ENCODE peak calls at places on chromosomes 5 and 9, in eight cellular contexts. W is prostate gland; N is CD8-positive, alpha-beta T cell; O is esophagus squamous epithelium; M is PC-9; I is tibial artery; X is cardiac muscle cell; C is heart right ventricle. V is an unnamed sample. For H3K4me1, the result is how much of the 10 kb centered on the place peaks cover.

GRCh38 chr5:127229185-127229889 is 61.3 kb upstream of the MEGF10 start:
- DNase-seq in W (peak), N (peak), O (no peak), M (peak), I (peak), X (peak), C (peak), V (peak)

GRCh38 chr5:180401236-180401907 is 48.2 kb upstream of the GFPT2 start:
- DNase-seq in W (no peak), N (no peak), O (no peak), M (no peak), I (peak), X (no peak), C (no peak), V (no peak)

GRCh38 chr9:127104465-127105311 is 17.7 kb downstream of the ANGPTL2 start:
- DNase-seq in W (no peak), N (no peak), O (no peak), M (no peak), I (no peak), X (peak), C (no peak), V (no peak)

GRCh38 chr5:122665087-122665486 is 109.8 kb upstream of the SNX2 start:
- DNase-seq in W (no peak), N (no peak), O (no peak), M (no peak), I (no peak), X (no peak), C (no peak), V (no peak)

GRCh38 chr9:87212563-87213154 is 265.4 kb upstream of the GAS1 start:
- DNase-seq in W (peak), N (no peak), O (no peak), M (peak), I (no peak), X (no peak), C (no peak), V (no peak)

GRCh38 chr9:107894572-107895261 is 405.1 kb upstream of the KLF4 start:
- DNase-seq in W (no peak), N (no peak), O (no peak), M (no peak), I (no peak), X (no peak), C (no peak), V (no peak)

GRCh38 chr9:114030364-114030763 is 47.7 kb downstream of the AMBP start:
- DNase-seq in W (peak), N (no peak), O (no peak), M (no peak), I (peak), X (no peak), C (no peak), V (no peak)

GRCh38 chr9:109826554-109826953 is 46.6 kb downstream of the PALM2AKAP2 start:
- DNase-seq in W (no peak), N (no peak), O (no peak), M (no peak), I (no peak), X (no peak), C (no peak), V (no peak)

GRCh38 chr9:90141723-90142122 is 500.9 kb downstream of the DIRAS2 start:
- DNase-seq in W (no peak), N (no peak), O (no peak), M (no peak), I (no peak), X (peak), C (no peak), V (no peak)

GRCh38 chr9:134629061-134629585 is 12.5 kb upstream of the COL5A1 start:
- DNase-seq in W (no peak), N (no peak), O (no peak), M (no peak), I (peak), X (no peak), C (no peak), V (no peak)

GRCh38 chr5:54944364-54944763 is 41.0 kb downstream of the ESM1 start:
- DNase-seq in W (peak), N (peak), O (no peak), M (no peak), I (no peak), X (peak), C (no peak), V (peak)

GRCh38 chr9:35726876-35727438 is 5.0 kb downstream of the TLN1 start:
- DNase-seq in W (no peak), N (peak), O (no peak), M (no peak), I (peak), X (peak), C (peak), V (no peak)

GRCh38 chr5:111099058-111099778 is 7.1 kb downstream of the WDR36 start:
- DNase-seq in W (no peak), N (no peak), O (no peak), M (no peak), I (no peak), X (no peak), C (no peak), V (no peak)

DNA sequence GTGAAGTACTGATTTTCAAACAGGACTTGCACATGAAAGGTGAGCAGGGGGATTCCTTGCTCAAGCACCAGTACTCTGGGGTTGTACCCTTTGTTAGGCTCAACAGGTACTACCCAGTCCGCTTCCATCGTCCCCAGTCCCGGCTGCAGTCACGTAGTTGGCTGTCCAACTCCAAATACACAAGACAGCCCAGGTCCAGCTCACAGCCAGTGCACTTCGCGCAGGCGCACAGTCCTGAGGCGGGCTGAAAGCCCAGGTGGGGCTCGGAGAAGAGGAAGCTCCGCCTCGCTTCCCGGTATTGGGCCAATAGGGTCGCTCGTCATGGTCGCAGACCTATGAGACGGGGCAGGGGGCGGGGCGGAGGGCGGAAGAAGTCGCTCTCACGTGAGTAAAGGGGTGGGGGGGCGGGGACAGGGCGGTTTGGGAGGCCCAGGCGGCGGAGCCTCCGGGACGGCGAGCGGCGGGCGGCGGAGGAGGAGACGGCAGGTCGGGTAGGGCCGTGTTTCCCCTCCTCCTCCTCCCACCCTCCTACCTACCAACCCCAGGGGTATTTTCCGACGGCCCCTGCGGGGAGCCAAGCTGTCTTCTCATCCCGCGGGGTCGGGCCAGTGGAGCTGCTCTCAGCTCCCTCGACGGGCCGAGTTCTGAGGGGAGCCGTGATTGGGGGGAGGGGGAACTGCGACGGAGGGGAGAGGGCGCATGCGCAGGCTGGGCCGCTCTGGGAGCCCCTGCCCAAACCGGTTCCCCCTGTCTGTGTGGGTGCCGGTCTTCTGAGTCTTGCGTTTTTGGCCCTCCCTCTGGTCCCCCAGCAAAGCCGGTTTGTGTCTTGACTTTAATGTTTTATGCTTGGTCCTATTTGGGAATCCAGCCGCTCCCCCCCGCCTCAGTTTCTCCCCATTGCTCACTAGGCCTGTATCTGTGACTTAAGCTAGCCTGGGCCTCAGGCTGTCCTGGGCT is at the start of gene RABGAP1:
- DNase-seq in W (peak), N (peak), O (peak), M (peak), I (peak), X (peak), C (peak), V (peak)
- H3K4me1 ChIP-seq in W (under half), N (under half), O (under half), M (under half), I (under half), X (under half), C (under half), V (under half)

GRCh38 chr9:83061036-83061435 is 1.9 kb downstream of the RASEF start:
- DNase-seq in W (no peak), N (no peak), O (no peak), M (peak), I (no peak), X (no peak), C (no peak), V (no peak)

GRCh38 chr9:83059417-83059816 is 3.5 kb downstream of the RASEF start:
- DNase-seq in W (no peak), N (no peak), O (no peak), M (no peak), I (no peak), X (no peak), C (no peak), V (no peak)

GRCh38 chr9:83060557-83060956 is 2.4 kb downstream of the RASEF start:
- DNase-seq in W (no peak), N (no peak), O (no peak), M (peak), I (no peak), X (no peak), C (no peak), V (no peak)

GRCh38 chr9:83056911-83057310 is 6.0 kb downstream of the RASEF start:
- DNase-seq in W (no peak), N (no peak), O (no peak), M (no peak), I (no peak), X (no peak), C (no peak), V (no peak)

GRCh38 chr9:83056180-83056579 is 6.8 kb downstream of the RASEF start:
- DNase-seq in W (peak), N (no peak), O (no peak), M (no peak), I (no peak), X (no peak), C (no peak), V (no peak)
- H3K27ac ChIP-seq in W (peak), N (no peak), O (no peak), M (no peak), I (no peak), X (no peak), C (no peak), V (no peak)

GRCh38 chr5:173743641-173744343 is 127.3 kb upstream of the BOD1 start:
- DNase-seq in W (no peak), N (no peak), O (no peak), M (no peak), I (no peak), X (no peak), C (no peak), V (no peak)

GRCh38 chr5:173746050-173746449 is 129.6 kb upstream of the BOD1 start:
- DNase-seq in W (no peak), N (no peak), O (no peak), M (peak), I (no peak), X (no peak), C (no peak), V (no peak)

GRCh38 chr5:173744527-173744926 is 128.1 kb upstream of the BOD1 start:
- DNase-seq in W (no peak), N (no peak), O (no peak), M (no peak), I (no peak), X (no peak), C (no peak), V (no peak)

GRCh38 chr5:173745123-173745522 is 128.7 kb upstream of the BOD1 start:
- DNase-seq in W (no peak), N (no peak), O (no peak), M (peak), I (no peak), X (no peak), C (no peak), V (no peak)

GRCh38 chr5:173745561-173745960 is 129.1 kb upstream of the BOD1 start:
- DNase-seq in W (no peak), N (no peak), O (no peak), M (peak), I (no peak), X (no peak), C (no peak), V (no peak)
- H3K4me1 ChIP-seq in W (under half), N (under half), O (under half), M (under half), I (under half), X (under half), C (under half), V (under half)

DNA sequence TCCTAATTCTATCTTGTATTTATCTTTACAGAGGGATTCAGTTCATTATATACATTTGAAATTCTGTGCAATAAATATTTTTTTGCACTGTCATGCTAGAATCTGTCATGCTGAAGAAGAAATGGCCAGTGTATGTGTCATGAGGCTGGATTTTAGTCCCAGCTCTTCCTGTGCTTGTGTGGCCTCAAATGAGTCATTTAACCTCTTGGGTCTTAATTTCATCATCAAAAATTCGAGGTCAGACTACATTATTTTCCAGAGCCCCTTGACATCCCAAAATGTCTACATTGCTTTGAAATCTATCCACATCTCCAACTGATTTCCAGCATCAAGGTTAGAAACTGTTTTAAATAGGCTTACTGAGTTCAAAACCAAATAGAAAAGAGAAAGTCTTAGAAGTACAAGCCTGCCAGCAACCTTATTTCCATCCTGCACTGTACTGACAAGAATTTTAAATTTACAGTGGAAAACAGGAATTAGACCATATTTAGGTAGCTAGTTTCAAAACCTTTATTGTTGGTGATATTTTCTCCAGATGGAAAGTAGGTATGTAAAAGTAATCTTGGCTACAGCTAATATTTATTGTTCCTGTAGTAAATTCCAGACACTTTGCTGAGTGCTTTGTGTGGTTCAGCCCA is 96.7 kb upstream of the MAMDC2 start:
- DNase-seq in W (no peak), N (no peak), O (no peak), M (peak), I (no peak), X (no peak), C (no peak), V (no peak)
- H3K27ac ChIP-seq in W (no peak), N (no peak), O (no peak), M (peak), I (no peak), X (no peak), C (no peak), V (no peak)

DNA sequence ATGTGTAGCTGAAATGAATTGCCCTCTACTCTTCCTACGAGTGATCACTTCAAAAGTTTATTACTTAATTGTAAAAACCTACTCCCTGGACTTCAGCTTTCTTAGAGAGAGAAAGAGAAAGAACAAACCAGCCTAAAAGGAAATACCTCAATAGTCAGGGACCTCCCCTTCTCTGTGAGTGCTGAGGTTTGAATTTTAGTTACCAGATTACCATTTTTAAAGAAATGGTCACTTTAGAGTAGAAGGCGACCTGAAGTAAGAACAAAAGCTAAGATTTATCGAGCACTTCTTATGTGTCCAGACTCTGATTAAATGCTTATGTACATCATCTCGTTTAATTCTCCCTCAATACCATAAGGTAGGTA is 11.3 kb downstream of the RAPGEF1 start:
- DNase-seq in W (no peak), N (no peak), O (no peak), M (no peak), I (no peak), X (no peak), C (no peak), V (no peak)
- H3K4me1 ChIP-seq in W (under half), N (half or more), O (under half), M (under half), I (under half), X (under half), C (half or more), V (under half)

GRCh38 chr5:156798201-156798600 is 51.9 kb upstream of the PPP1R2B start:
- DNase-seq in W (no peak), N (no peak), O (no peak), M (no peak), I (no peak), X (no peak), C (no peak), V (no peak)

GRCh38 chr5:156802501-156802900 is 47.6 kb upstream of the PPP1R2B start:
- DNase-seq in W (no peak), N (no peak), O (no peak), M (no peak), I (no peak), X (no peak), C (no peak), V (no peak)

GRCh38 chr5:156799171-156799570 is 50.9 kb upstream of the PPP1R2B start:
- DNase-seq in W (no peak), N (no peak), O (no peak), M (no peak), I (no peak), X (no peak), C (no peak), V (no peak)

GRCh38 chr5:156800982-156801381 is 49.1 kb upstream of the PPP1R2B start:
- DNase-seq in W (no peak), N (no peak), O (no peak), M (no peak), I (no peak), X (no peak), C (no peak), V (no peak)

DNA sequence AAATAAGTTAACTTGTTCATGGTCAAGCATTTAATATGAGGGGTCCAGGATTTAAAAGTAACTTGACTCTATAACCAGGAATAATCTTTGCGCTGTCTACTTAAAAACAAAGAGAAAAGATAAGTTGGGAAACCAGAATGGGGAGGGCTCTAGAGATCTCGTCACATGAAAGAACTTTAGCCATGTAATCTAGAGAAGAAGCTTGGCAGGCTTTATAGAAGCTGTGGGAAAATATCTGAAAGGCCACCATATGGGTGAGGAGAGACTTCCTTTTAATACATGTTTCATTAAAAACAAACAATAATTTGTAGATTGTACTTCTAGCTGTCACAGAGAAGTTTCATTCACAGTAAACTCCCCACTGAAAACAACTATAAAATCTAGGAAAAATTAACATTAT is 46.7 kb upstream of the PPP1R2B start:
- DNase-seq in W (no peak), N (no peak), O (no peak), M (no peak), I (no peak), X (no peak), C (no peak), V (no peak)
- H3K27ac ChIP-seq in W (no peak), N (no peak), O (no peak), M (no peak), I (no peak), X (no peak), C (no peak), V (no peak)

DNA sequence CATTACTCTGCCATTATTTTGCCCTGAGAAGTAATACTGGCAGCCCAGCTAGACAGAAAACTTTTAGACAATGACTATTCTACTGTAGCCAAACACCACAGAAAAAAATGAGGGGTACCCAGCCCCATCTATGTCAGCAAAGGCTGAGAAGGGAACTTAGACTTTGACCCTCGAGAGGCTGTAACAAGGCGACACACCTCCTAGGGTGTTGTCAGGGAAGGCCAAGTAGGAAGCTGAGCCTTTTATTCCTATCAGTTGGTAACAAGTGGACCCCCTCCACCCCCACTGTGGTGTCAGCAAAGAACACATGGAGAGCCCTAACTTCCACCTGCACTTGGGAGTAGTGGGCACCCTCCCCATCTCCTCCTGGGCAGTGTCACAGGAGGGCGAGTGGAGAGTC is 55.5 kb downstream of the SPTLC1 start:
- DNase-seq in W (no peak), N (no peak), O (no peak), M (no peak), I (no peak), X (no peak), C (no peak), V (no peak)
- H3K4me1 ChIP-seq in W (under half), N (under half), O (under half), M (under half), I (under half), X (under half), C (under half), V (under half)

GRCh38 chr9:72542917-72543316 is 21.5 kb downstream of the TMC1 start:
- DNase-seq in W (no peak), N (no peak), O (no peak), M (no peak), I (no peak), X (no peak), C (no peak), V (no peak)

GRCh38 chr9:72539824-72540347 is 18.5 kb downstream of the TMC1 start:
- DNase-seq in W (peak), N (no peak), O (no peak), M (no peak), I (no peak), X (no peak), C (no peak), V (no peak)

GRCh38 chr9:72537671-72538070 is 16.3 kb downstream of the TMC1 start:
- DNase-seq in W (no peak), N (no peak), O (no peak), M (no peak), I (no peak), X (no peak), C (no peak), V (no peak)

GRCh38 chr9:72538926-72539702 is 17.7 kb downstream of the TMC1 start:
- DNase-seq in W (no peak), N (no peak), O (no peak), M (no peak), I (no peak), X (no peak), C (no peak), V (no peak)

GRCh38 chr9:72540348-72540873 is 19.0 kb downstream of the TMC1 start:
- DNase-seq in W (peak), N (no peak), O (no peak), M (peak), I (no peak), X (no peak), C (no peak), V (no peak)
- H3K27ac ChIP-seq in W (peak), N (no peak), O (peak), M (peak), I (no peak), X (no peak), C (no peak), V (no peak)